ENCODE peak calls at places on chromosomes 2 and 18, in eight cellular contexts. T is stromal cell of bone marrow, W is GM20000, C is choroid plexus epithelial cell, M is testis, Q is T1000, D is fibroblast of the conjunctiva, E is nephron progenitor cell. J is an unnamed sample.

GRCh38 chr2:12456293-12457151 is 260.2 kb upstream of the TRIB2 start:
- DNase-seq in M (peak), C (peak), W (peak), D (peak), Q (peak), E (no peak), T (peak), J (peak)

GRCh38 chr2:230318190-230319121 is 8.5 kb upstream of the SP140L start:
- DNase-seq in C (no peak), W (peak), M (no peak), E (no peak), Q (no peak), D (no peak), T (no peak), J (no peak)

GRCh38 chr2:158496986-158497385 is 40.2 kb downstream of the PKP4 start:
- DNase-seq in T (no peak), D (no peak), E (no peak), M (no peak), W (no peak), C (no peak), Q (no peak), J (no peak)

GRCh38 chr2:230849633-230850357 is 14.9 kb upstream of the ITM2C start:
- DNase-seq in T (no peak), W (peak), Q (no peak), D (no peak), M (peak), C (peak), E (peak), J (no peak)

GRCh38 chr2:129205766-129206165 is 773.7 kb upstream of the RAB6C start:
- DNase-seq in T (no peak), Q (no peak), D (no peak), M (no peak), W (no peak), C (no peak), E (no peak), J (no peak)

GRCh38 chr2:4745596-4745995 is 946.6 kb upstream of the SOX11 start:
- DNase-seq in M (no peak), Q (no peak), D (no peak), C (no peak), T (no peak), W (no peak), E (peak), J (no peak)

GRCh38 chr2:121485039-121485438 is 45.6 kb upstream of the RNU4ATAC start:
- DNase-seq in W (no peak), C (peak), T (no peak), D (no peak), E (no peak), Q (no peak), M (no peak), J (no peak)

GRCh38 chr18:6487968-6488367 is 73.3 kb upstream of the L3MBTL4 start:
- DNase-seq in M (no peak), D (no peak), E (no peak), W (no peak), Q (no peak), C (no peak), T (no peak), J (no peak)

GRCh38 chr2:138306626-138307025 is 194.9 kb upstream of the SPOPL start:
- DNase-seq in Q (no peak), M (no peak), D (no peak), W (no peak), E (no peak), T (no peak), C (no peak), J (no peak)

GRCh38 chr2:24352664-24353063 is 7.7 kb downstream of the ITSN2 start:
- DNase-seq in M (no peak), E (no peak), Q (no peak), W (no peak), D (no peak), T (no peak), C (no peak), J (no peak)

GRCh38 chr2:23486676-23487075 is 101.7 kb downstream of the KLHL29 start:
- DNase-seq in D (no peak), Q (no peak), E (no peak), W (no peak), M (peak), T (peak), C (peak), J (no peak)